ENCODE peak calls at places on chromosomes 4 and X, in seven cellular contexts. F, U, K, Q, J, V and E are unnamed samples.

GRCh38 chr4:62119195-62119594 is 919.1 kb downstream of the ADGRL3 start:
- DNase-seq in F (no peak), U (no peak), K (no peak), Q (no peak), J (no peak), V (no peak), E (no peak)

GRCh38 chr4:148444296-148445070 is 2.3 kb upstream of the NR3C2 start:
- DNase-seq in F (peak), U (peak), K (peak), Q (peak), J (peak), V (peak), E (peak)

GRCh38 chr4:7282094-7282370 is 89.7 kb downstream of the SORCS2 start:
- DNase-seq in F (no peak), U (no peak), K (no peak), Q (no peak), J (no peak), V (no peak), E (no peak)

GRCh38 chr4:38687571-38688011 is 23.6 kb downstream of the KLF3 start:
- DNase-seq in F (no peak), U (no peak), K (no peak), Q (no peak), J (peak), V (no peak), E (no peak)

GRCh38 chr4:85708468-85708867 is 233.5 kb downstream of the ARHGAP24 start:
- DNase-seq in F (no peak), U (no peak), K (no peak), Q (no peak), J (no peak), V (no peak), E (no peak)

GRCh38 chr4:183729430-183730328 is 70.6 kb downstream of the TRAPPC11 start:
- DNase-seq in F (no peak), U (no peak), K (no peak), Q (no peak), J (peak), V (no peak), E (no peak)

GRCh38 chr4:88143504-88143903 is 14.9 kb downstream of the ABCG2 start:
- DNase-seq in F (no peak), U (no peak), K (no peak), Q (no peak), J (peak), V (no peak), E (no peak)

GRCh38 chr4:188695261-188695660 is 556.0 kb downstream of the TRIML1 start:
- DNase-seq in F (no peak), U (no peak), K (no peak), Q (no peak), J (no peak), V (no peak), E (no peak)

GRCh38 chrX:51332188-51332942 is at the start of gene NUDT10:
- DNase-seq in F (peak), U (peak), K (no peak), Q (no peak), J (peak), V (no peak), E (no peak)

GRCh38 chrX:129939986-129940385 is 34.0 kb downstream of the UTP14A start:
- DNase-seq in F (no peak), U (no peak), K (no peak), Q (no peak), J (no peak), V (no peak), E (no peak)

GRCh38 chrX:49876750-49877149 is 2.5 kb upstream of the USP27X start:
- DNase-seq in F (peak), U (peak), K (peak), Q (no peak), J (peak), V (no peak), E (peak)

GRCh38 chr4:151166662-151167061 is 67.2 kb downstream of the RPS3A start:
- DNase-seq in F (no peak), U (no peak), K (no peak), Q (no peak), J (no peak), V (no peak), E (no peak)

GRCh38 chr4:5143306-5143861 is 92.1 kb downstream of the STK32B start:
- DNase-seq in F (no peak), U (no peak), K (no peak), Q (no peak), J (no peak), V (no peak), E (no peak)

GRCh38 chr4:136319789-136320470 is 1212.4 kb downstream of the PCDH18 start:
- DNase-seq in F (no peak), U (no peak), K (no peak), Q (no peak), J (no peak), V (no peak), E (no peak)

GRCh38 chr4:33060873-33061542 is 2340.8 kb downstream of the PCDH7 start:
- DNase-seq in F (peak), U (no peak), K (no peak), Q (peak), J (peak), V (no peak), E (peak)

GRCh38 chr4:79445371-79445781 is 37.3 kb upstream of the GK2 start:
- DNase-seq in F (no peak), U (no peak), K (no peak), Q (no peak), J (no peak), V (no peak), E (no peak)

GRCh38 chr4:58732973-58733372 is 1622.8 kb upstream of the IGFBP7 start:
- DNase-seq in F (no peak), U (no peak), K (no peak), Q (no peak), J (no peak), V (no peak), E (no peak)

GRCh38 chr4:30619679-30620078 is 100.5 kb upstream of the PCDH7 start:
- DNase-seq in F (peak), U (no peak), K (no peak), Q (no peak), J (no peak), V (no peak), E (no peak)

GRCh38 chr4:189305500-189305899 is 635.2 kb upstream of the FRG1 start:
- DNase-seq in F (no peak), U (no peak), K (no peak), Q (no peak), J (no peak), V (no peak), E (no peak)

GRCh38 chrX:49230500-49231232 is 2.5 kb downstream of the CACNA1F start:
- DNase-seq in F (peak), U (peak), K (peak), Q (peak), J (no peak), V (peak), E (no peak)

GRCh38 chrX:132963846-132964245 is 5.4 kb upstream of the HS6ST2 start:
- DNase-seq in F (no peak), U (no peak), K (no peak), Q (no peak), J (no peak), V (no peak), E (no peak)

GRCh38 chr4:92304636-92305035 is 870 bp downstream of the GRID2 start:
- DNase-seq in F (peak), U (no peak), K (no peak), Q (peak), J (no peak), V (no peak), E (no peak)

GRCh38 chrX:136630881-136631280 is 17.1 kb upstream of the CD40LG start:
- DNase-seq in F (no peak), U (no peak), K (no peak), Q (no peak), J (no peak), V (no peak), E (no peak)

GRCh38 chr4:139142097-139142496 is 34.9 kb downstream of the ELF2 start:
- DNase-seq in F (no peak), U (peak), K (no peak), Q (no peak), J (no peak), V (no peak), E (no peak)

GRCh38 chr4:76752911-76753494 is 144.9 kb downstream of the SOWAHB start:
- DNase-seq in F (peak), U (no peak), K (no peak), Q (no peak), J (peak), V (no peak), E (no peak)

GRCh38 chr4:38560763-38561558 is 103.0 kb upstream of the KLF3 start:
- DNase-seq in F (no peak), U (no peak), K (peak), Q (no peak), J (no peak), V (no peak), E (no peak)

GRCh38 chrX:40003982-40004535 is 93.7 kb downstream of the BCOR start:
- DNase-seq in F (no peak), U (no peak), K (no peak), Q (no peak), J (no peak), V (no peak), E (no peak)

GRCh38 chr4:124097447-124097846 is 615.1 kb downstream of the ANKRD50 start:
- DNase-seq in F (no peak), U (no peak), K (no peak), Q (no peak), J (peak), V (no peak), E (no peak)

GRCh38 chrX:107542500-107542899 is 85.8 kb upstream of the PRPS1 start:
- DNase-seq in F (peak), U (no peak), K (no peak), Q (peak), J (peak), V (no peak), E (no peak)

GRCh38 chrX:13717697-13718483 is 16.5 kb downstream of the TRAPPC2 start:
- DNase-seq in F (peak), U (no peak), K (no peak), Q (peak), J (no peak), V (no peak), E (no peak)

GRCh38 chr4:95161781-95162469 is 386.8 kb downstream of the UNC5C start:
- DNase-seq in F (no peak), U (no peak), K (no peak), Q (no peak), J (no peak), V (no peak), E (no peak)

GRCh38 chr4:71406459-71406963 is 67.7 kb downstream of the SLC4A4 start:
- DNase-seq in F (no peak), U (no peak), K (no peak), Q (no peak), J (no peak), V (no peak), E (no peak)

GRCh38 chr4:109302366-109303140 is at the start of gene COL25A1:
- DNase-seq in F (peak), U (no peak), K (peak), Q (peak), J (peak), V (peak), E (no peak)

GRCh38 chr4:149531861-149532260 is 283.8 kb downstream of the IQCM start:
- DNase-seq in F (no peak), U (no peak), K (no peak), Q (no peak), J (no peak), V (no peak), E (no peak)

GRCh38 chr4:107734120-107734519 is 14.1 kb upstream of the PAPSS1 start:
- DNase-seq in F (no peak), U (no peak), K (no peak), Q (no peak), J (no peak), V (no peak), E (no peak)

GRCh38 chrX:1453390-1453783 is 678 bp upstream of the ASMTL start:
- DNase-seq in F (no peak), U (peak), K (no peak), Q (no peak), J (no peak), V (peak), E (no peak)

GRCh38 chr4:15920723-15921591 is 17.6 kb downstream of the FGFBP1 start:
- DNase-seq in F (peak), U (no peak), K (no peak), Q (peak), J (peak), V (no peak), E (no peak)